ENCODE peak calls at places on chromosome 19, in six cellular contexts. E is T-helper 17 cell, O is uterus, W is NCI-H774, J is thoracic aorta, P is choroid plexus epithelial cell. H is an unnamed sample.

GRCh38 chr19:43596842-43597461 is 557 bp downstream of the ZNF576 start:
- DNase-seq in P (peak), W (no peak), E (no peak), O (no peak), J (no peak), H (no peak)

GRCh38 chr19:33143897-33144405 is 12.0 kb downstream of the WDR88 start:
- DNase-seq in W (peak), P (peak), O (peak), J (no peak), E (peak), H (peak)

GRCh38 chr19:49109569-49110233 is 4.5 kb upstream of the LIN7B start:
- DNase-seq in P (no peak), W (no peak), O (no peak), J (no peak), E (no peak), H (no peak)

GRCh38 chr19:15072930-15073647 is 8.9 kb upstream of the OR1I1 start:
- DNase-seq in E (no peak), P (no peak), O (no peak), W (no peak), J (no peak), H (no peak)

GRCh38 chr19:11197291-11198174 is at the start of gene KANK2:
- DNase-seq in E (peak), P (peak), W (peak), J (no peak), O (peak), H (peak)

GRCh38 chr19:19269952-19270694 is 3.0 kb downstream of the TM6SF2 start:
- DNase-seq in J (no peak), E (no peak), O (no peak), P (no peak), W (no peak), H (no peak)

GRCh38 chr19:5954293-5954692 is 23.6 kb downstream of the RANBP3 start:
- DNase-seq in E (no peak), W (no peak), O (no peak), J (no peak), P (no peak), H (peak)

GRCh38 chr19:20235156-20235555 is 68.1 kb downstream of the ZNF486 start:
- DNase-seq in W (no peak), E (no peak), J (no peak), O (no peak), P (no peak), H (no peak)

GRCh38 chr19:1177322-1178114 is 3.5 kb upstream of the SBNO2 start:
- DNase-seq in W (no peak), O (peak), P (peak), E (no peak), J (no peak), H (no peak)

GRCh38 chr19:15199652-15200574 is 882 bp downstream of the NOTCH3 start:
- DNase-seq in J (no peak), P (no peak), O (no peak), W (no peak), E (no peak), H (no peak)

GRCh38 chr19:18414504-18415176 is 4.6 kb upstream of the SSBP4 start:
- DNase-seq in J (no peak), E (no peak), O (peak), P (peak), W (no peak), H (no peak)

GRCh38 chr19:13051581-13052165 is 51.0 kb downstream of the LYL1 start:
- DNase-seq in W (peak), E (no peak), J (no peak), P (peak), O (peak), H (peak)

GRCh38 chr19:57123882-57124281 is 4.1 kb downstream of the USP29 start:
- DNase-seq in J (no peak), P (no peak), O (no peak), W (no peak), E (no peak), H (no peak)

GRCh38 chr19:7772752-7773291 is 9.8 kb downstream of the CLEC4M start:
- DNase-seq in J (no peak), P (peak), W (no peak), O (no peak), E (no peak), H (no peak)

GRCh38 chr19:13964776-13965175 is 12.5 kb downstream of the DCAF15 start:
- DNase-seq in P (peak), O (no peak), W (no peak), J (no peak), E (no peak), H (no peak)

GRCh38 chr19:6811378-6811777 is 38.9 kb downstream of the VAV1 start:
- DNase-seq in J (no peak), O (no peak), E (no peak), P (no peak), W (no peak), H (no peak)

GRCh38 chr19:50933640-50934039 is 19.2 kb downstream of the KLK5 start:
- DNase-seq in P (peak), J (no peak), E (no peak), W (no peak), O (no peak), H (no peak)

GRCh38 chr19:45607071-45608029 is 5.3 kb upstream of the GPR4 start:
- DNase-seq in J (no peak), P (peak), W (peak), E (peak), O (peak), H (peak)

GRCh38 chr19:33872445-33873320 is 76.0 kb downstream of the KCTD15 start:
- DNase-seq in W (no peak), E (no peak), J (no peak), P (no peak), O (no peak), H (no peak)

GRCh38 chr19:54477650-54478049 is 4.6 kb upstream of the CDC42EP5 start:
- DNase-seq in E (no peak), P (peak), J (no peak), W (no peak), O (no peak), H (no peak)

GRCh38 chr19:41735071-41735623 is 20.2 kb upstream of the CEACAM6 start:
- DNase-seq in O (no peak), P (no peak), W (peak), J (no peak), E (no peak), H (no peak)

GRCh38 chr19:29245221-29245620 is 32.3 kb upstream of the UQCRFS1 start:
- DNase-seq in O (no peak), J (no peak), E (no peak), P (no peak), W (no peak), H (no peak)

GRCh38 chr19:35166100-35167063 is 11.8 kb downstream of the FXYD5 start:
- DNase-seq in J (no peak), W (no peak), O (no peak), P (no peak), E (no peak), H (no peak)

GRCh38 chr19:29531458-29532025 is 5.7 kb downstream of the VSTM2B start:
- DNase-seq in W (no peak), P (no peak), O (peak), J (no peak), E (no peak), H (no peak)

GRCh38 chr19:411723-412355 is 2.9 kb upstream of the C2CD4C start:
- DNase-seq in E (no peak), P (no peak), J (no peak), O (no peak), W (no peak), H (no peak)

GRCh38 chr19:39196860-39197562 is at the start of gene NCCRP1:
- DNase-seq in P (no peak), E (no peak), J (no peak), O (no peak), W (no peak), H (no peak)

GRCh38 chr19:21143428-21143827 is 1.6 kb downstream of the ZNF431 start:
- DNase-seq in W (no peak), O (no peak), E (no peak), J (no peak), P (no peak), H (no peak)

GRCh38 chr19:5594521-5594950 is 26.8 kb upstream of the TINCR start:
- DNase-seq in E (no peak), J (no peak), O (no peak), W (no peak), P (no peak), H (no peak)

GRCh38 chr19:13918726-13919411 is 12.9 kb downstream of the CC2D1A start:
- DNase-seq in P (no peak), O (no peak), E (no peak), W (no peak), J (no peak), H (no peak)

GRCh38 chr19:14198384-14199376 is 7.3 kb downstream of the ADGRL1 start:
- DNase-seq in O (no peak), J (no peak), W (no peak), P (no peak), E (no peak), H (no peak)